ENCODE peak calls at places on chromosomes 7 and 10, in eight cellular contexts. H is adrenal gland, B is IMR-90, I is breast epithelium, W is right lobe of liver, C is stomach, M is Peyer's patch, D is ovary. F is an unnamed sample. For H3K27me3, the result is how much of the 10 kb centered on the place peaks cover.

GRCh38 chr7:19269301-19269700 is 124.1 kb upstream of the FERD3L start:
- DNase-seq in B (no peak), I (no peak), C (no peak), W (no peak), D (no peak), M (no peak), H (no peak), F (no peak)

GRCh38 chr7:34060548-34060947 is 155.2 kb downstream of the BMPER start:
- DNase-seq in C (no peak), D (no peak), B (peak), W (no peak), H (no peak), M (no peak), I (no peak), F (no peak)

GRCh38 chr7:80475383-80475782 is 36.5 kb downstream of the GNAT3 start:
- DNase-seq in B (no peak), M (no peak), D (no peak), W (no peak), C (no peak), H (no peak), I (no peak), F (no peak)

GRCh38 chr10:130021373-130021950 is 57.4 kb upstream of the EBF3 start:
- DNase-seq in C (no peak), W (no peak), I (no peak), H (peak), B (peak), D (no peak), M (no peak), F (no peak)

GRCh38 chr10:104546756-104547155 is 94.3 kb upstream of the SORCS3 start:
- DNase-seq in C (no peak), D (no peak), M (no peak), W (no peak), I (no peak), B (no peak), H (no peak), F (no peak)

GRCh38 chr10:5305374-5305773 is 59.4 kb upstream of the UCN3 start:
- DNase-seq in W (no peak), I (no peak), D (no peak), B (no peak), C (no peak), H (no peak), M (no peak), F (no peak)

GRCh38 chr10:121788115-121788514 is 139.7 kb downstream of the ATE1 start:
- DNase-seq in W (no peak), C (no peak), B (no peak), I (no peak), D (no peak), H (no peak), M (no peak), F (no peak)

GRCh38 chr7:80014507-80014906 is 120.1 kb upstream of the GNAI1 start:
- DNase-seq in C (no peak), I (no peak), D (no peak), B (peak), W (no peak), M (no peak), H (no peak), F (no peak)

GRCh38 chr7:151875862-151876111 is 1.1 kb downstream of the PRKAG2 start:
- DNase-seq in M (no peak), C (no peak), I (no peak), D (no peak), H (no peak), W (no peak), B (no peak), F (no peak)

GRCh38 chr7:35780070-35780469 is 20.8 kb upstream of the SEPTIN7 start:
- DNase-seq in M (no peak), C (no peak), B (no peak), D (no peak), H (no peak), W (no peak), I (no peak), F (no peak)

GRCh38 chr7:130941322-130942210 is 207.6 kb upstream of the KLF14 start:
- DNase-seq in I (peak), D (peak), C (peak), M (peak), B (peak), W (peak), H (peak), F (peak)

GRCh38 chr10:124283215-124284046 is 135.3 kb downstream of the OAT start:
- DNase-seq in B (no peak), W (no peak), I (no peak), H (no peak), C (no peak), D (no peak), M (peak), F (no peak)

GRCh38 chr7:16645593-16646426 is at the start of the genes ANKMY2 and BZW2:
- DNase-seq in H (peak), W (peak), D (peak), B (peak), I (peak), M (peak), C (peak), F (peak)

GRCh38 chr7:26508917-26509316 is 217.3 kb downstream of the SNX10 start:
- DNase-seq in B (no peak), H (no peak), W (no peak), D (no peak), M (no peak), C (no peak), I (no peak), F (no peak)

GRCh38 chr10:25405871-25406270 is 231.1 kb downstream of the GPR158 start:
- DNase-seq in H (no peak), M (no peak), B (no peak), D (no peak), W (no peak), C (no peak), I (no peak), F (no peak)

GRCh38 chr7:135757719-135758411 is 9.3 kb upstream of the FAM180A start:
- DNase-seq in C (no peak), B (peak), H (no peak), W (no peak), I (peak), D (no peak), M (no peak), F (peak)

GRCh38 chr10:24305551-24306506 is 96.9 kb downstream of the KIAA1217 start:
- DNase-seq in C (no peak), M (no peak), H (no peak), I (no peak), W (no peak), B (peak), D (no peak), F (no peak)

GRCh38 chr10:116522803-116523381 is 22.8 kb upstream of the PNLIP start:
- DNase-seq in D (no peak), H (no peak), I (no peak), C (no peak), B (no peak), W (no peak), M (no peak), F (no peak)

GRCh38 chr7:89780291-89780690 is 374.0 kb upstream of the STEAP1 start:
- DNase-seq in C (no peak), B (no peak), M (no peak), W (no peak), H (no peak), I (no peak), D (no peak), F (no peak)

GRCh38 chr7:105664816-105665525 is 83.7 kb upstream of the EFCAB10 start:
- DNase-seq in W (no peak), H (no peak), B (peak), D (no peak), I (no peak), C (no peak), M (no peak), F (no peak)

GRCh38 chr10:110508389-110508788 is 10.7 kb downstream of the DUSP5 start:
- DNase-seq in M (no peak), B (no peak), C (no peak), W (no peak), I (no peak), D (no peak), H (no peak), F (no peak)

GRCh38 chr10:110507303-110507702 is 9.6 kb downstream of the DUSP5 start:
- DNase-seq in H (no peak), I (no peak), C (no peak), D (no peak), W (no peak), M (no peak), B (no peak), F (no peak)

GRCh38 chr10:110510086-110510485 is 12.4 kb downstream of the DUSP5 start:
- DNase-seq in B (no peak), C (no peak), D (no peak), H (peak), M (no peak), W (no peak), I (no peak), F (no peak)

GRCh38 chr10:110509560-110509959 is 11.9 kb downstream of the DUSP5 start:
- DNase-seq in I (no peak), W (no peak), D (no peak), H (peak), B (no peak), C (no peak), M (no peak), F (no peak)

GRCh38 chr10:110508806-110509544 is 11.3 kb downstream of the DUSP5 start:
- DNase-seq in M (no peak), B (no peak), H (no peak), I (no peak), W (no peak), C (no peak), D (no peak), F (no peak)
- H3K27me3 ChIP-seq in M (under half), B (under half), H (under half), I (under half), W (under half), C (under half), D (under half), F (under half)

GRCh38 chr7:24884401-24884800 is 95.6 kb downstream of the OSBPL3 start:
- DNase-seq in H (no peak), C (no peak), D (no peak), W (no peak), I (no peak), M (no peak), B (no peak), F (no peak)

GRCh38 chr7:24883632-24884013 is 96.4 kb downstream of the OSBPL3 start:
- DNase-seq in M (no peak), I (no peak), H (no peak), B (no peak), W (no peak), C (no peak), D (no peak), F (no peak)

GRCh38 chr7:24882989-24883631 is 96.9 kb downstream of the OSBPL3 start:
- DNase-seq in D (no peak), I (no peak), B (peak), C (no peak), M (no peak), W (no peak), H (no peak), F (peak)

GRCh38 chr7:24885716-24886115 is 94.3 kb downstream of the OSBPL3 start:
- DNase-seq in I (no peak), H (no peak), B (no peak), D (no peak), W (no peak), M (no peak), C (no peak), F (no peak)

GRCh38 chr7:24885305-24885704 is 94.7 kb downstream of the OSBPL3 start:
- DNase-seq in W (no peak), D (no peak), H (no peak), M (no peak), B (no peak), C (no peak), I (no peak), F (peak)
- H3K4me3 ChIP-seq in W (no peak), D (no peak), H (no peak), M (no peak), B (no peak), C (no peak), I (no peak), F (no peak)

GRCh38 chr10:95214793-95215192 is 20.8 kb downstream of the ACSM6 start:
- DNase-seq in C (no peak), I (no peak), M (no peak), H (no peak), W (no peak), B (peak), D (no peak), F (peak)
- TF ChIP-seq POLR2A in C (no peak), I (no peak), M (no peak), H (no peak), W (no peak), B (no peak), D (no peak), F (no peak)

DNA sequence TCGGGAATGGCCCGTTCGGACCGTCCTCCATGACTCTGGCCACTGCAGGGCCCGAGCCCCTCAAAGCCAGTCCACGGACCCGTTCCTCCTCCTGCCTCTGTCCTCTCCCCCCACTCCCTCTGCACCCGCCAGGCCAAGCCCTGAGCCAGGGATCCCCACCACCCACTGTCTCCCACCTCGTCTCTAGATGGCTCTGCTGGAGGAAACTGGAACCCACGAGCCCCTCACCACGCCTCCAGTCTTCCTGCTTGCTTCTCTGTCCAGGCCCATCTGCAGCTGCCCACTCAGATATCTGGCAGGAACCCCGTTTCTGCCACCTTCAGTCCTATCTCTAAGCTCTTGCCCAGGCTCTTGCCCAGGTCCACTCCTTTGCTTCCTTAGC is 24.3 kb downstream of the GRID2IP start:
- DNase-seq in B (no peak), M (no peak), W (no peak), H (no peak), D (no peak), C (no peak), I (no peak), F (no peak)
- H3K27me3 ChIP-seq in B (under half), M (under half), W (under half), H (half or more), D (under half), C (half or more), I (half or more), F (under half)

DNA sequence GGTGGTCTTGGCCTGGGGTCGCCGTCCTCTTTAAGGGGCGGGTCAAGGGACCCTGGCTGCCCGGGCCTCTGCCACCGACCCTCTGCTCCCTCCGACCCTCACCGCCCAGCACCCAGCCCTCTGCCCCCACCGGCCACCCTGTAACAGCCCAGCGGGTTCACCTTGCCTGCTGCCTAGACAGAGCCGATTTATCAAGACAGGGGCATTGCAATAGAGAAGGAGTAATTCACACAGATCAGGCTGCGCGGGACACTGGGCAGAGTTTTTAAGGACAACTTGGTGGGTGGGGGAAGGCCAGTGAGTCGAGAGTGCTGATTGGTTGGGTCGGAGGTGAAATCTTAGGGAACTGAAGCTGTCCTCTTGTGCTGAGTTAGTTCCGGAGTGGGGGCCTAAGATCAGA is 779 bp upstream of the ADCK2 start:
- DNase-seq in B (no peak), D (no peak), H (no peak), I (no peak), M (peak), W (no peak), C (no peak), F (no peak)
- H3K4me3 ChIP-seq in B (no peak), D (no peak), H (no peak), I (no peak), M (no peak), W (no peak), C (no peak), F (no peak)

GRCh38 chr7:139341776-139342244 is 673 bp downstream of the FMC1 start:
- DNase-seq in C (no peak), I (no peak), W (no peak), M (no peak), B (no peak), H (no peak), D (no peak), F (no peak)
- TF ChIP-seq POLR2A in C (no peak), I (peak), W (no peak), M (peak), B (no peak), H (no peak), D (no peak), F (no peak)

DNA sequence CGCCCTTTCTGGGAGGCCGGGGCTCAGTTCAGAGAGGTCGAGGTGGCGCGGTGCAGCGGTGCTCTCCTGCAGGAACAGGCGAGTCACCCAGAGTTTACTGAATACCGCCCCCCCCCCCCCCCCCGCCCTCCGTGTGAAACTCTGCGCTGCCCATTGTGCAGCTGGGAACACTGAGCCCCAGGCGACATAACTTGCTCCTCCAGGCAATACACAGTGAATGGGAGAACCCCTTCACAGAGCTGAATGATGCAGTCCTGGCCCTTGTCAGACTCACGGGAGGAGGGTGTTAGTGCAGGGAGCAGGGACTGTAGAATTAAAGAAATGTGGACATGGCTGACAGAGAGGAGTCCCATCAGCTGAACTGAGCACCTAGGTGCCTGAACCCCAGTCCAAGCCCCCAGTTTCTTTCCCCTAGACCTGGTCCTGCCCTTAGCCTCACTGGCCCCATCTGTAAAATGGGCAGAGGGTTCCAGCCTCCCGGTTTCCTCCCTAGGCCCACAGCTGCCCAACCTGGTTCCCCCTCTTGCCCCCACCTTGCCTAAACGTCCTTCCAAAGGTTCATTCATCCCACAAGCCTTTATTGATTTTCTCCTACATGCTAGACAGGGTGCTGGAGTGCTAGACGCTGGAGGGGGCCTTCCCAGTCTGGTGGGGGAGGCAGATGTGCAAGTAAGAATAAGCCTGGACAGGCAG is 846 bp upstream of the LOXL4 start:
- DNase-seq in M (no peak), B (no peak), W (no peak), I (no peak), H (no peak), D (peak), C (no peak), F (no peak)
- H3K27me3 ChIP-seq in M (under half), B (under half), W (under half), I (under half), H (under half), D (under half), C (under half), F (under half)

GRCh38 chr10:119725550-119726290 is at the start of gene INPP5F:
- DNase-seq in W (peak), D (peak), B (peak), C (peak), M (peak), H (peak), I (peak), F (peak)

GRCh38 chr10:119723161-119723560 is 2.7 kb upstream of the INPP5F start:
- DNase-seq in C (no peak), M (no peak), D (no peak), H (no peak), W (no peak), B (no peak), I (no peak), F (no peak)

GRCh38 chr10:119726291-119727261 is 726 bp downstream of the INPP5F start:
- DNase-seq in W (no peak), I (no peak), B (no peak), C (no peak), D (no peak), H (no peak), M (no peak), F (peak)

GRCh38 chr10:119723624-119724023 is 2.2 kb upstream of the INPP5F start:
- DNase-seq in H (no peak), C (no peak), I (no peak), B (no peak), D (no peak), M (no peak), W (no peak), F (no peak)

GRCh38 chr10:119724630-119725549 is 960 bp upstream of the INPP5F start:
- DNase-seq in M (no peak), C (no peak), I (no peak), W (no peak), H (no peak), D (peak), B (peak), F (peak)
- H3K4me3 ChIP-seq in M (peak), C (peak), I (peak), W (peak), H (peak), D (peak), B (peak), F (peak)